ENCODE peak calls at places on chromosomes 2 and 18, in eight cellular contexts. One of them, this sample, is unnamed. For H3K9me3, the result is how much of the 10 kb centered on the place peaks cover.

GRCh38 chr2:14633451-14634211 is 1.1 kb downstream of the LRATD1 start:
- DNase-seq in colonic mucosa: peak
- DNase-seq in left ventricle myocardium inferior: peak
- DNase-seq in ovary: peak
- DNase-seq in lower lobe of right lung: peak
- DNase-seq in CD8-positive, alpha-beta memory T cell: no peak
- DNase-seq in cardiac muscle cell: no peak
- DNase-seq in Peyer's patch: peak
- DNase-seq in this sample: no peak

GRCh38 chr2:1495676-1496393 is 82.6 kb downstream of the TPO start:
- DNase-seq in colonic mucosa: no peak
- DNase-seq in left ventricle myocardium inferior: no peak
- DNase-seq in ovary: no peak
- DNase-seq in lower lobe of right lung: no peak
- DNase-seq in CD8-positive, alpha-beta memory T cell: no peak
- DNase-seq in cardiac muscle cell: no peak
- DNase-seq in Peyer's patch: peak
- DNase-seq in this sample: no peak

GRCh38 chr2:237863102-237863511 is 3.7 kb downstream of the RAMP1 start:
- DNase-seq in colonic mucosa: no peak
- DNase-seq in left ventricle myocardium inferior: no peak
- DNase-seq in ovary: no peak
- DNase-seq in lower lobe of right lung: no peak
- DNase-seq in CD8-positive, alpha-beta memory T cell: no peak
- DNase-seq in cardiac muscle cell: no peak
- DNase-seq in Peyer's patch: no peak
- DNase-seq in this sample: no peak

GRCh38 chr2:99729104-99729503 is 239.3 kb upstream of the REV1 start:
- DNase-seq in colonic mucosa: no peak
- DNase-seq in left ventricle myocardium inferior: no peak
- DNase-seq in ovary: no peak
- DNase-seq in lower lobe of right lung: no peak
- DNase-seq in CD8-positive, alpha-beta memory T cell: no peak
- DNase-seq in cardiac muscle cell: peak
- DNase-seq in Peyer's patch: no peak
- DNase-seq in this sample: no peak

GRCh38 chr2:140947236-140947635 is 1183.6 kb downstream of the LRP1B start:
- DNase-seq in colonic mucosa: no peak
- DNase-seq in left ventricle myocardium inferior: no peak
- DNase-seq in ovary: no peak
- DNase-seq in lower lobe of right lung: no peak
- DNase-seq in CD8-positive, alpha-beta memory T cell: no peak
- DNase-seq in cardiac muscle cell: no peak
- DNase-seq in Peyer's patch: no peak
- DNase-seq in this sample: no peak

GRCh38 chr18:24763765-24764548 is 303.5 kb downstream of the HRH4 start:
- DNase-seq in colonic mucosa: no peak
- DNase-seq in left ventricle myocardium inferior: peak
- DNase-seq in ovary: peak
- DNase-seq in lower lobe of right lung: no peak
- DNase-seq in CD8-positive, alpha-beta memory T cell: no peak
- DNase-seq in cardiac muscle cell: peak
- DNase-seq in Peyer's patch: no peak
- DNase-seq in this sample: peak

GRCh38 chr2:58032016-58032750 is 14.4 kb upstream of the VRK2 start:
- DNase-seq in colonic mucosa: no peak
- DNase-seq in left ventricle myocardium inferior: no peak
- DNase-seq in ovary: no peak
- DNase-seq in lower lobe of right lung: no peak
- DNase-seq in CD8-positive, alpha-beta memory T cell: no peak
- DNase-seq in cardiac muscle cell: no peak
- DNase-seq in Peyer's patch: no peak
- DNase-seq in this sample: no peak

GRCh38 chr2:239441724-239442123 is 40.9 kb upstream of the HDAC4 start:
- DNase-seq in colonic mucosa: no peak
- DNase-seq in left ventricle myocardium inferior: no peak
- DNase-seq in ovary: no peak
- DNase-seq in lower lobe of right lung: no peak
- DNase-seq in CD8-positive, alpha-beta memory T cell: no peak
- DNase-seq in cardiac muscle cell: no peak
- DNase-seq in Peyer's patch: no peak
- DNase-seq in this sample: peak

GRCh38 chr2:158936978-158937377 is 31.5 kb upstream of the TANC1 start:
- DNase-seq in colonic mucosa: no peak
- DNase-seq in left ventricle myocardium inferior: no peak
- DNase-seq in ovary: no peak
- DNase-seq in lower lobe of right lung: no peak
- DNase-seq in CD8-positive, alpha-beta memory T cell: no peak
- DNase-seq in cardiac muscle cell: peak
- DNase-seq in Peyer's patch: no peak
- DNase-seq in this sample: no peak

GRCh38 chr2:170017848-170018492 is 160.0 kb upstream of the MYO3B start:
- DNase-seq in colonic mucosa: no peak
- DNase-seq in left ventricle myocardium inferior: peak
- DNase-seq in ovary: no peak
- DNase-seq in lower lobe of right lung: no peak
- DNase-seq in CD8-positive, alpha-beta memory T cell: no peak
- DNase-seq in cardiac muscle cell: peak
- DNase-seq in Peyer's patch: no peak
- DNase-seq in this sample: no peak

GRCh38 chr2:128346291-128346690 is 27.6 kb upstream of the HS6ST1 start:
- DNase-seq in colonic mucosa: no peak
- DNase-seq in left ventricle myocardium inferior: no peak
- DNase-seq in ovary: peak
- DNase-seq in lower lobe of right lung: no peak
- DNase-seq in CD8-positive, alpha-beta memory T cell: no peak
- DNase-seq in cardiac muscle cell: no peak
- DNase-seq in Peyer's patch: no peak
- DNase-seq in this sample: no peak

GRCh38 chr18:73461038-73461779 is 593.4 kb upstream of the NETO1 start:
- DNase-seq in colonic mucosa: no peak
- DNase-seq in left ventricle myocardium inferior: no peak
- DNase-seq in ovary: no peak
- DNase-seq in lower lobe of right lung: no peak
- DNase-seq in CD8-positive, alpha-beta memory T cell: no peak
- DNase-seq in cardiac muscle cell: no peak
- DNase-seq in Peyer's patch: no peak
- DNase-seq in this sample: no peak

GRCh38 chr2:219252900-219253752 is at the start of gene TUBA4B:
- DNase-seq in colonic mucosa: peak
- DNase-seq in left ventricle myocardium inferior: no peak
- DNase-seq in ovary: peak
- DNase-seq in lower lobe of right lung: peak
- DNase-seq in CD8-positive, alpha-beta memory T cell: peak
- DNase-seq in cardiac muscle cell: no peak
- DNase-seq in Peyer's patch: peak
- DNase-seq in this sample: peak

GRCh38 chr2:44296653-44297052 is 21.4 kb downstream of the SLC3A1 start:
- DNase-seq in colonic mucosa: no peak
- DNase-seq in left ventricle myocardium inferior: no peak
- DNase-seq in ovary: no peak
- DNase-seq in lower lobe of right lung: no peak
- DNase-seq in CD8-positive, alpha-beta memory T cell: no peak
- DNase-seq in cardiac muscle cell: no peak
- DNase-seq in Peyer's patch: no peak
- DNase-seq in this sample: peak

GRCh38 chr2:6852210-6852609 is 13.5 kb downstream of the CMPK2 start:
- DNase-seq in colonic mucosa: no peak
- DNase-seq in left ventricle myocardium inferior: no peak
- DNase-seq in ovary: no peak
- DNase-seq in lower lobe of right lung: no peak
- DNase-seq in CD8-positive, alpha-beta memory T cell: no peak
- DNase-seq in cardiac muscle cell: no peak
- DNase-seq in Peyer's patch: no peak
- DNase-seq in this sample: no peak

GRCh38 chr2:6846540-6846939 is 19.2 kb downstream of the CMPK2 start:
- DNase-seq in colonic mucosa: no peak
- DNase-seq in left ventricle myocardium inferior: no peak
- DNase-seq in ovary: no peak
- DNase-seq in lower lobe of right lung: no peak
- DNase-seq in CD8-positive, alpha-beta memory T cell: no peak
- DNase-seq in cardiac muscle cell: no peak
- DNase-seq in Peyer's patch: no peak
- DNase-seq in this sample: no peak

GRCh38 chr2:6845903-6846302 is 19.8 kb downstream of the CMPK2 start:
- DNase-seq in colonic mucosa: no peak
- DNase-seq in left ventricle myocardium inferior: no peak
- DNase-seq in ovary: no peak
- DNase-seq in lower lobe of right lung: no peak
- DNase-seq in CD8-positive, alpha-beta memory T cell: no peak
- DNase-seq in cardiac muscle cell: no peak
- DNase-seq in Peyer's patch: no peak
- DNase-seq in this sample: no peak

GRCh38 chr2:6845312-6845711 is 20.4 kb downstream of the CMPK2 start:
- DNase-seq in colonic mucosa: no peak
- DNase-seq in left ventricle myocardium inferior: no peak
- DNase-seq in ovary: no peak
- DNase-seq in lower lobe of right lung: no peak
- DNase-seq in CD8-positive, alpha-beta memory T cell: no peak
- DNase-seq in cardiac muscle cell: peak
- DNase-seq in Peyer's patch: no peak
- DNase-seq in this sample: no peak

GRCh38 chr2:6846967-6847695 is 18.6 kb downstream of the CMPK2 start:
- DNase-seq in colonic mucosa: no peak
- DNase-seq in left ventricle myocardium inferior: no peak
- DNase-seq in ovary: no peak
- DNase-seq in lower lobe of right lung: no peak
- DNase-seq in CD8-positive, alpha-beta memory T cell: no peak
- DNase-seq in cardiac muscle cell: no peak
- DNase-seq in Peyer's patch: no peak
- DNase-seq in this sample: no peak
- H3K9me3 ChIP-seq in colonic mucosa: under half
- H3K9me3 ChIP-seq in left ventricle myocardium inferior: half or more
- H3K9me3 ChIP-seq in ovary: under half
- H3K9me3 ChIP-seq in lower lobe of right lung: half or more
- H3K9me3 ChIP-seq in CD8-positive, alpha-beta memory T cell: under half
- H3K9me3 ChIP-seq in cardiac muscle cell: under half
- H3K9me3 ChIP-seq in Peyer's patch: half or more
- H3K9me3 ChIP-seq in this sample: under half

DNA sequence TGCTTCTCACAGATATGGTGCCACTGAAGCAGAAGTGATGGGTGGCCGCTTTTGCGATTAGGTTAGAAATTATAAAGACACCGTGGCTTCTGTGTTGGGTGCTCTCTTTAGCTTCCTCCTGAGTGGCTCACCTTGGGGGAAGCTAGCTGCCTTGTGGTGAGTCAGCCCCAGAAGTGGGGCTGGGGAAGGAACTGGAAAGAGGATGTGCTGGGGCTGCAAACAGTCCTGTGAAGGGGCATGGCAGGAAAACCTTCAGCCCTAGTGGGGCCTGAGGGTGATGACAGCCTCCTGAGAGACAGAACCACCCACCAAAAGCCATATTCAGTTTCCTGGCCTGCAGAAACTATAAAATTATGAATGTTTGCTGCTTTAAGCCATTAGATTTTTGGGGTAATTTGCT is 8.9 kb upstream of the ASB18 start:
- DNase-seq in colonic mucosa: no peak
- DNase-seq in left ventricle myocardium inferior: no peak
- DNase-seq in ovary: no peak
- DNase-seq in lower lobe of right lung: no peak
- DNase-seq in CD8-positive, alpha-beta memory T cell: no peak
- DNase-seq in cardiac muscle cell: no peak
- DNase-seq in Peyer's patch: no peak
- DNase-seq in this sample: no peak
- H3K9me3 ChIP-seq in colonic mucosa: under half
- H3K9me3 ChIP-seq in left ventricle myocardium inferior: under half
- H3K9me3 ChIP-seq in ovary: under half
- H3K9me3 ChIP-seq in lower lobe of right lung: under half
- H3K9me3 ChIP-seq in CD8-positive, alpha-beta memory T cell: under half
- H3K9me3 ChIP-seq in cardiac muscle cell: under half
- H3K9me3 ChIP-seq in Peyer's patch: under half
- H3K9me3 ChIP-seq in this sample: under half

GRCh38 chr2:119852214-119852613 is 92.5 kb downstream of the PTPN4 start:
- DNase-seq in colonic mucosa: no peak
- DNase-seq in left ventricle myocardium inferior: no peak
- DNase-seq in ovary: no peak
- DNase-seq in lower lobe of right lung: no peak
- DNase-seq in CD8-positive, alpha-beta memory T cell: no peak
- DNase-seq in cardiac muscle cell: no peak
- DNase-seq in Peyer's patch: no peak
- DNase-seq in this sample: no peak
- H3K9me3 ChIP-seq in colonic mucosa: under half
- H3K9me3 ChIP-seq in left ventricle myocardium inferior: under half
- H3K9me3 ChIP-seq in ovary: under half
- H3K9me3 ChIP-seq in lower lobe of right lung: under half
- H3K9me3 ChIP-seq in CD8-positive, alpha-beta memory T cell: under half
- H3K9me3 ChIP-seq in cardiac muscle cell: under half
- H3K9me3 ChIP-seq in Peyer's patch: under half
- H3K9me3 ChIP-seq in this sample: under half

GRCh38 chr2:69389271-69389670 is 2.2 kb upstream of the GFPT1 start:
- DNase-seq in colonic mucosa: no peak
- DNase-seq in left ventricle myocardium inferior: no peak
- DNase-seq in ovary: no peak
- DNase-seq in lower lobe of right lung: no peak
- DNase-seq in CD8-positive, alpha-beta memory T cell: no peak
- DNase-seq in cardiac muscle cell: no peak
- DNase-seq in Peyer's patch: no peak
- DNase-seq in this sample: no peak

GRCh38 chr2:69386789-69387734 is at the start of gene GFPT1:
- DNase-seq in colonic mucosa: peak
- DNase-seq in left ventricle myocardium inferior: peak
- DNase-seq in ovary: peak
- DNase-seq in lower lobe of right lung: peak
- DNase-seq in CD8-positive, alpha-beta memory T cell: peak
- DNase-seq in cardiac muscle cell: peak
- DNase-seq in Peyer's patch: peak
- DNase-seq in this sample: peak

GRCh38 chr2:69390001-69390400 is 3.0 kb upstream of the GFPT1 start:
- DNase-seq in colonic mucosa: no peak
- DNase-seq in left ventricle myocardium inferior: no peak
- DNase-seq in ovary: no peak
- DNase-seq in lower lobe of right lung: no peak
- DNase-seq in CD8-positive, alpha-beta memory T cell: no peak
- DNase-seq in cardiac muscle cell: peak
- DNase-seq in Peyer's patch: no peak
- DNase-seq in this sample: no peak

GRCh38 chr2:69387770-69388481 is 899 bp upstream of the GFPT1 start:
- DNase-seq in colonic mucosa: no peak
- DNase-seq in left ventricle myocardium inferior: no peak
- DNase-seq in ovary: no peak
- DNase-seq in lower lobe of right lung: no peak
- DNase-seq in CD8-positive, alpha-beta memory T cell: no peak
- DNase-seq in cardiac muscle cell: no peak
- DNase-seq in Peyer's patch: no peak
- DNase-seq in this sample: peak

GRCh38 chr2:69390474-69390873 is 3.4 kb upstream of the GFPT1 start:
- DNase-seq in colonic mucosa: peak
- DNase-seq in left ventricle myocardium inferior: no peak
- DNase-seq in ovary: no peak
- DNase-seq in lower lobe of right lung: no peak
- DNase-seq in CD8-positive, alpha-beta memory T cell: no peak
- DNase-seq in cardiac muscle cell: no peak
- DNase-seq in Peyer's patch: no peak
- DNase-seq in this sample: no peak
- H3K9me3 ChIP-seq in colonic mucosa: under half
- H3K9me3 ChIP-seq in left ventricle myocardium inferior: under half
- H3K9me3 ChIP-seq in ovary: under half
- H3K9me3 ChIP-seq in lower lobe of right lung: under half
- H3K9me3 ChIP-seq in CD8-positive, alpha-beta memory T cell: under half
- H3K9me3 ChIP-seq in cardiac muscle cell: under half
- H3K9me3 ChIP-seq in Peyer's patch: under half
- H3K9me3 ChIP-seq in this sample: under half